ENCODE peak calls at places on chromosome 3, in four cellular contexts. K is cardiac fibroblast, A is GM12864, Y is AG09309. Z is an unnamed sample.

GRCh38 chr3:191343115-191343514 is 12.8 kb upstream of the UTS2B start:
- DNase-seq in K (no peak), A (no peak), Y (no peak), Z (no peak)

GRCh38 chr3:169764164-169764452 is 752 bp downstream of the TERC start:
- DNase-seq in A (no peak), K (peak), Y (no peak), Z (no peak)

GRCh38 chr3:195150194-195151118 is 120.5 kb downstream of the XXYLT1 start:
- DNase-seq in K (peak), Y (no peak), A (no peak), Z (peak)

GRCh38 chr3:123156276-123156995 is 45.3 kb upstream of the SEC22A start:
- DNase-seq in A (no peak), K (no peak), Y (no peak), Z (no peak)

GRCh38 chr3:127431066-127431465 is 143.2 kb upstream of the PRR20G start:
- DNase-seq in A (no peak), K (no peak), Y (no peak), Z (no peak)

GRCh38 chr3:177465243-177465642 is 268.0 kb upstream of the TBL1XR1 start:
- DNase-seq in Y (no peak), A (no peak), K (no peak), Z (no peak)

GRCh38 chr3:196638922-196639516 is 475 bp upstream of the NRROS start:
- DNase-seq in K (no peak), Y (no peak), A (no peak), Z (no peak)

GRCh38 chr3:195809796-195810454 is 1.8 kb downstream of the MUC4 start:
- DNase-seq in Y (no peak), A (no peak), K (peak), Z (no peak)

GRCh38 chr3:7015683-7016440 is 154.9 kb downstream of the GRM7 start:
- DNase-seq in Y (no peak), K (no peak), A (no peak), Z (no peak)

GRCh38 chr3:99852851-99853250 is 35.2 kb downstream of the CMSS1 start:
- DNase-seq in K (no peak), A (no peak), Y (no peak), Z (no peak)

GRCh38 chr3:149080699-149081091 is 5.6 kb downstream of the HLTF start:
- DNase-seq in Y (no peak), K (peak), A (no peak), Z (peak)

GRCh38 chr3:195770081-195770840 is 41.5 kb downstream of the MUC4 start:
- DNase-seq in Y (no peak), K (no peak), A (no peak), Z (no peak)

GRCh38 chr3:128187495-128187894 is 34.2 kb downstream of the EEFSEC start:
- DNase-seq in Y (no peak), K (no peak), A (no peak), Z (no peak)

GRCh38 chr3:4233488-4233887 is 69.7 kb upstream of the SETMAR start:
- DNase-seq in Y (no peak), A (no peak), K (no peak), Z (no peak)

GRCh38 chr3:78754066-78754743 is 1013.6 kb downstream of the ROBO1 start:
- DNase-seq in Y (no peak), A (no peak), K (peak), Z (peak)

GRCh38 chr3:59386165-59386564 is 336.3 kb upstream of the CFAP20DC start:
- DNase-seq in Y (no peak), A (peak), K (no peak), Z (no peak)

GRCh38 chr3:111737712-111738097 is 121.4 kb upstream of the PHLDB2 start:
- DNase-seq in Y (peak), A (no peak), K (peak), Z (peak)

GRCh38 chr3:128497305-128498126 is 4.5 kb upstream of the GATA2 start:
- DNase-seq in A (no peak), Y (no peak), K (peak), Z (peak)

GRCh38 chr3:49967307-49967706 is 27.4 kb downstream of the RBM6 start:
- DNase-seq in Y (no peak), A (no peak), K (peak), Z (no peak)

GRCh38 chr3:44981751-44982150 is 5.7 kb downstream of the EXOSC7 start:
- DNase-seq in A (no peak), Y (no peak), K (no peak), Z (no peak)

GRCh38 chr3:100966049-100966471 is 27.2 kb downstream of the ABI3BP start:
- DNase-seq in Y (no peak), A (no peak), K (no peak), Z (no peak)

GRCh38 chr3:183502782-183503181 is 52.7 kb downstream of the KLHL6 start:
- DNase-seq in A (no peak), Y (no peak), K (peak), Z (peak)

GRCh38 chr3:23819599-23820360 is 14.0 kb downstream of the UBE2E1 start:
- DNase-seq in K (no peak), A (no peak), Y (no peak), Z (no peak)

GRCh38 chr3:178288074-178288473 is 248.2 kb upstream of the KCNMB2 start:
- DNase-seq in Y (no peak), K (no peak), A (no peak), Z (no peak)

GRCh38 chr3:100407977-100408532 is 6.7 kb downstream of the LNP1 start:
- DNase-seq in Y (no peak), A (no peak), K (no peak), Z (no peak)

DNA sequence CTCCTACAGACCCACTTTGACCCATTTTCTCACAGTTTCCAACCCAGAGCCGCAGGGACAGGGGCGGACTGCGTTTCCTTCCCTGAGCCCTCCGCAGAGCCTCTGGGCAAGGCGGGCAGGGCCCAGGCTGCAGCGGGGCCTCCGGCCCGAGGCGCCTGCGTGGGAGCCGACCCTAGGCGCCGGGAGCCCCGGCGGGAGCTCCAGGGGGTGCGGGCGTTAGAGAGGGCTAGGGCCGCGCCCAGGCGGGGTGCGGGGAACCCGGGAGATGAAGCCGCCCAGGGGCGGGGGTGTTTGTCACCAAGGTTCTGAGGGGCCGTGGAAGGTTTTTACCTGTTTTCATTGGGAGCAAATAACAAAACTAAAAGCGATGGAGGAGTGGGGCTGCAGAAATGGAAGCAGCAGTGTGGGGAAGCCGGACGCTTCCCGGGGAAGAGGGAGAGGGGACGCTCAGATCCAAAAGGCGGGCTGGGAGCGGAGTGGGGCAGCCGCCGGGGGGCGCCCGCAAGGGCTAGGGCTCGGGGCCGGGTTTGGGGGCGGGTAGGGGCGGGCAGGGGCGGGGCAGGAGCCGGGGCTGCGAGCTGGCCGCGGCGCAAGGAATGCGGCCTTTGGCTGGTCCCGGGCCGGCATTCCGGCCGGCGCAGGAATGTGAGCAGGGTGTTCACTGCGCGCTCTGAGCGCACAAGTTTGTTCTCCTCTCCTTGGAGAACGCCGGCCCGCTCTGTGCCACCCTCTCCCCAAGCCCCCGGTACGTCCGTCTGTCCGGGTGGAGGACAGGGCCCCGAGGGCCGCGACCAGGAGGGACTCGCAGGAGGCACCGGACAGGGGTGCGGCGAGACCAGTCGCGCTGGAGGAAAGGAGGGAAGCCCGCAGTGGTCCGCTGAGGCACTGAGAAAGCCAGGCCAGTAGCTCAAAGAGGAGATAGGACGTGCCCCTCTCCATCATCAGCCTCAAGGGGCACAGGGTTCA is 61.1 kb downstream of the AMOTL2 start:
- DNase-seq in Y (no peak), A (no peak), K (peak), Z (peak)
- TF ChIP-seq CTCF in Y (peak), A (no peak), K (peak), Z (peak)

GRCh38 chr3:179321585-179322322 is 1.1 kb upstream of the ZNF639 start:
- DNase-seq in Y (no peak), K (peak), A (no peak), Z (peak)
- H3K4me3 ChIP-seq in Y (peak), K (peak), A (peak), Z (peak)

DNA sequence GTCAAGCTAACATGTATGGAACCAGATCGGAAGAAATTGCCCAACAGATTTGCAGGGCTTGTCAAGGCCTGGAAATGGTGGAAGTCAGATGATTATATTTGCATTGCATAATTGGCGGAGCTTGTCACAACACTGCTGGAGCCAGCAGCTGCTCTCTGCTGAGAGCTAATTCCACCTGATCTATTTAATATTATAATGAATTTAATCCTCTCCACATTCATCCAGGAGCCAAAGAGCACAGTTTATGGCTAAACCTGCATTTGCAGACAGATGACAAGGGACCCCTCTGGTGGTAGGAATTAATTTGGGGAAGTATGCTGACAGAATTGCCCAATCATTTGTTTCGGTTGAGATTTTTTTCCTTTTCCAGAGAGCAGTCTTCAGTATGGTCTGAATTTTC is 730.2 kb downstream of the TUSC7 start:
- DNase-seq in K (peak), A (no peak), Y (no peak), Z (peak)
- TF ChIP-seq CTCF in K (no peak), A (no peak), Y (no peak), Z (peak)

GRCh38 chr3:26308454-26308853 is 314.1 kb upstream of the LRRC3B start:
- DNase-seq in A (no peak), Y (no peak), K (no peak), Z (no peak)
- H3K4me3 ChIP-seq in A (no peak), Y (no peak), K (no peak), Z (no peak)

GRCh38 chr3:138688871-138689299 is 80.3 kb downstream of the FAIM start:
- DNase-seq in K (no peak), Y (no peak), A (no peak), Z (no peak)
- TF ChIP-seq CTCF in K (no peak), Y (no peak), A (no peak), Z (no peak)

GRCh38 chr3:151879037-151879436 is 5.6 kb downstream of the SUCNR1 start:
- DNase-seq in K (no peak), Y (no peak), A (no peak), Z (no peak)
- H3K4me3 ChIP-seq in K (no peak), Y (no peak), A (no peak), Z (no peak)